ENCODE peak calls at places on chromosomes 12 and 14, in four cellular contexts. O is A673; G is stimulated activated CD8-positive, alpha-beta memory T cell treated with anti-CD3 and anti-CD28 coated beads, Interleukin-4, amount 100 ng/mL, for 24 hours; T is astrocyte of the spinal cord. A is an unnamed sample.

GRCh38 chr12:103423061-103423473 is 72.7 kb downstream of the C12orf42 start:
- DNase-seq in O (no peak), G (no peak), T (no peak), A (no peak)

GRCh38 chr12:79409562-79409961 is 281.2 kb downstream of the PAWR start:
- DNase-seq in O (peak; percentile 50), G (no peak), T (peak; percentile 93), A (no peak)

GRCh38 chr14:58718226-58718625 is 80.5 kb downstream of the DACT1 start:
- DNase-seq in O (no peak), G (no peak), T (no peak), A (no peak)

GRCh38 chr12:104790296-104791125 is 167.6 kb downstream of the SLC41A2 start:
- DNase-seq in O (peak; percentile 52), G (peak; percentile 27), T (no peak), A (peak; percentile 37)

GRCh38 chr14:100384819-100385813 is 62.0 kb downstream of the SLC25A47 start:
- DNase-seq in O (peak; percentile 80), G (no peak), T (peak; percentile 81), A (no peak)

GRCh38 chr14:22552001-22552826 is 36.8 kb downstream of the DAD1 start:
- DNase-seq in O (no peak), G (no peak), T (no peak), A (no peak)

GRCh38 chr12:52523825-52524224 is 3.6 kb upstream of the KRT5 start:
- DNase-seq in O (no peak), G (no peak), T (no peak), A (peak; percentile 5)

GRCh38 chr14:105064721-105065143 is 498 bp downstream of the GPR132 start:
- DNase-seq in O (no peak), G (no peak), T (peak; percentile 48), A (no peak)

GRCh38 chr12:16389594-16389993 is 42.1 kb downstream of the MGST1 start:
- DNase-seq in O (no peak), G (no peak), T (peak; percentile 65), A (no peak)

GRCh38 chr14:31457665-31458659 is 656 bp upstream of the DTD2 start:
- DNase-seq in O (no peak), G (no peak), T (no peak), A (no peak)

GRCh38 chr14:91127411-91127810 is 13.5 kb downstream of the DGLUCY start:
- DNase-seq in O (no peak), G (no peak), T (no peak), A (no peak)

GRCh38 chr14:96817750-96818666 is 20.8 kb downstream of the VRK1 start:
- DNase-seq in O (no peak), G (no peak), T (no peak), A (no peak)

GRCh38 chr12:118271770-118272417 is 100.8 kb downstream of the TAOK3 start:
- DNase-seq in O (no peak), G (no peak), T (no peak), A (no peak)

GRCh38 chr14:93984987-93985410 is 8.6 kb upstream of the ASB2 start:
- DNase-seq in O (peak; percentile 53), G (no peak), T (peak; percentile 70), A (no peak)

GRCh38 chr12:124557518-124558223 is 9.7 kb downstream of the NCOR2 start:
- DNase-seq in O (no peak), G (no peak), T (no peak), A (no peak)

GRCh38 chr14:74347096-74347794 is 1.0 kb upstream of the VRTN start:
- DNase-seq in O (no peak), G (no peak), T (no peak), A (no peak)

GRCh38 chr14:104096751-104097700 is 11.5 kb downstream of the ASPG start:
- DNase-seq in O (peak; percentile 35), G (no peak), T (no peak), A (no peak)

GRCh38 chr12:132239796-132240668 is 89.4 kb downstream of the GALNT9 start:
- DNase-seq in O (peak; percentile 72), G (no peak), T (no peak), A (no peak)

GRCh38 chr12:20438307-20438779 is 70.0 kb downstream of the PDE3A start:
- DNase-seq in O (no peak), G (no peak), T (peak; percentile 19), A (no peak)

GRCh38 chr12:111406474-111407370 is 999 bp downstream of the SH2B3 start:
- DNase-seq in O (no peak), G (peak; percentile 39), T (no peak), A (no peak)

GRCh38 chr12:124293286-124294003 is 1.4 kb upstream of the RFLNA start:
- DNase-seq in O (no peak), G (no peak), T (no peak), A (no peak)

GRCh38 chr14:46054526-46054925 is 597.1 kb downstream of the RPL10L start:
- DNase-seq in O (no peak), G (no peak), T (peak; percentile 85), A (no peak)

GRCh38 chr12:111482464-111482863 is 76.7 kb downstream of the SH2B3 start:
- DNase-seq in O (no peak), G (no peak), T (no peak), A (no peak)

GRCh38 chr14:57461777-57462320 is 31.8 kb downstream of the CCDC198 start:
- DNase-seq in O (no peak), G (no peak), T (peak; percentile 15), A (no peak)

GRCh38 chr14:30295980-30296379 is 263.0 kb upstream of the G2E3 start:
- DNase-seq in O (no peak), G (no peak), T (no peak), A (no peak)

GRCh38 chr12:94644622-94645021 is 5.7 kb downstream of the TMCC3 start:
- DNase-seq in O (no peak), G (no peak), T (peak; percentile 60), A (no peak)

GRCh38 chr14:51652168-51653095 is 722 bp downstream of the FRMD6 start:
- DNase-seq in O (no peak), G (peak; percentile 26), T (peak; percentile 33), A (peak; percentile 42)

GRCh38 chr12:52590021-52590420 is 11.2 kb downstream of the KRT72 start:
- DNase-seq in O (no peak), G (no peak), T (no peak), A (no peak)

GRCh38 chr12:8995021-8995775 is 5.9 kb downstream of the KLRG1 start:
- DNase-seq in O (no peak), G (no peak), T (no peak), A (no peak)

GRCh38 chr12:91078501-91078900 is 20.7 kb upstream of the KERA start:
- DNase-seq in O (no peak), G (no peak), T (no peak), A (no peak)

GRCh38 chr14:104135121-104135903 is 3.1 kb upstream of the KIF26A start:
- DNase-seq in O (peak; percentile 63), G (no peak), T (no peak), A (no peak)

GRCh38 chr12:3634348-3634747 is 118.6 kb downstream of the CRACR2A start:
- DNase-seq in O (no peak), G (no peak), T (no peak), A (no peak)

GRCh38 chr12:22925593-22925992 is 300.6 kb downstream of the ETNK1 start:
- DNase-seq in O (no peak), G (no peak), T (no peak), A (no peak)